ENCODE peak calls at places on chromosomes 16 and 17, in nine cellular contexts. K, F, S, C, M, U, X, H and D are unnamed samples.

GRCh38 chr17:18129041-18129502 is 20.5 kb downstream of the MYO15A start:
- DNase-seq in K (peak), F (no peak), S (no peak), C (no peak), M (no peak), U (no peak), X (no peak), H (no peak), D (no peak)

GRCh38 chr16:53071748-53072301 is 17.0 kb downstream of the CHD9 start:
- DNase-seq in K (no peak), F (peak), S (peak), C (no peak), M (peak), U (peak), X (no peak), H (no peak), D (peak)

GRCh38 chr16:29719063-29719462 is 26.7 kb downstream of the C16orf54 start:
- DNase-seq in K (no peak), F (no peak), S (no peak), C (no peak), M (no peak), U (no peak), X (no peak), H (no peak), D (no peak)

GRCh38 chr16:48583075-48584065 is 26.6 kb downstream of the N4BP1 start:
- DNase-seq in K (peak), F (no peak), S (no peak), C (no peak), M (no peak), U (no peak), X (no peak), H (no peak), D (no peak)

GRCh38 chr16:79715088-79715487 is 114.6 kb upstream of the MAF start:
- DNase-seq in K (no peak), F (no peak), S (no peak), C (no peak), M (no peak), U (no peak), X (no peak), H (no peak), D (no peak)

GRCh38 chr16:27400751-27401620 is 988 bp upstream of the IL21R start:
- DNase-seq in K (peak), F (no peak), S (no peak), C (no peak), M (no peak), U (no peak), X (no peak), H (no peak), D (no peak)

GRCh38 chr16:47672475-47672874 is 211.3 kb downstream of the PHKB start:
- DNase-seq in K (no peak), F (no peak), S (no peak), C (no peak), M (no peak), U (no peak), X (no peak), H (no peak), D (no peak)

GRCh38 chr17:6079155-6079554 is 9.0 kb downstream of the WSCD1 start:
- DNase-seq in K (no peak), F (no peak), S (no peak), C (no peak), M (no peak), U (no peak), X (peak), H (no peak), D (no peak)

GRCh38 chr16:13780841-13781553 is 139.0 kb upstream of the ERCC4 start:
- DNase-seq in K (no peak), F (no peak), S (no peak), C (no peak), M (no peak), U (no peak), X (no peak), H (no peak), D (no peak)

GRCh38 chr17:79951361-79952264 is 84.1 kb downstream of the TBC1D16 start:
- DNase-seq in K (peak), F (no peak), S (peak), C (no peak), M (no peak), U (peak), X (peak), H (no peak), D (peak)

GRCh38 chr16:81633147-81633619 is 145.9 kb upstream of the PLCG2 start:
- DNase-seq in K (no peak), F (no peak), S (no peak), C (no peak), M (no peak), U (no peak), X (peak), H (no peak), D (no peak)

GRCh38 chr16:15444264-15444663 is 9.9 kb downstream of the BMERB1 start:
- DNase-seq in K (no peak), F (no peak), S (no peak), C (no peak), M (no peak), U (no peak), X (no peak), H (no peak), D (no peak)

GRCh38 chr16:23334421-23334853 is 32.3 kb downstream of the SCNN1B start:
- DNase-seq in K (no peak), F (no peak), S (no peak), C (no peak), M (peak), U (no peak), X (no peak), H (no peak), D (no peak)

GRCh38 chr17:82021728-82022309 is 859 bp downstream of the CENPX start:
- DNase-seq in K (no peak), F (no peak), S (no peak), C (no peak), M (no peak), U (no peak), X (no peak), H (no peak), D (no peak)

GRCh38 chr16:73529303-73530012 is 481.5 kb upstream of the ZFHX3 start:
- DNase-seq in K (no peak), F (no peak), S (no peak), C (no peak), M (no peak), U (no peak), X (no peak), H (no peak), D (no peak)

GRCh38 chr16:73531021-73531420 is 483.1 kb upstream of the ZFHX3 start:
- DNase-seq in K (no peak), F (no peak), S (no peak), C (no peak), M (no peak), U (no peak), X (no peak), H (no peak), D (no peak)

GRCh38 chr16:73523209-73523608 is 475.3 kb upstream of the ZFHX3 start:
- DNase-seq in K (no peak), F (no peak), S (no peak), C (no peak), M (no peak), U (no peak), X (no peak), H (no peak), D (no peak)

GRCh38 chr16:73530529-73530928 is 482.6 kb upstream of the ZFHX3 start:
- DNase-seq in K (no peak), F (no peak), S (no peak), C (no peak), M (no peak), U (no peak), X (no peak), H (no peak), D (no peak)

DNA sequence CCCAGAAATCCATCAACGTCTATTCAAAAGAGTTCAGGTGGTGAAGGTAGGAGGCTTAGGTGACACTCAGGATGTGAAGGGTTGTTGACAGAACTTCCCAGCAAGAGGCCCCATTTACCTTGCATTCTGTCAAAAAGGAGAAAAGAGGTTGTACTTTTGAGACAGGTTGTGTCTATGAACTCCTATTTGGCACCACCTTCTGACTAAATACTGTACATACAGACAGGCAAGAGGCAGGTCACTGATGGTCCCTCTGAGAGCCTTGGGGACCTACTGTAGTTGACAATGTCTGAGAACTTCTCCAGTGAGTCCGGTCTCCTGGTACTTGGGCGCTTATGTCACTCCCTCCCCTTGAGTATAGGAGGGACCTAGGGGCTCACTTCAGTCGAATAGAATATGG is 479.3 kb upstream of the ZFHX3 start:
- DNase-seq in K (no peak), F (no peak), S (no peak), C (no peak), M (no peak), U (no peak), X (no peak), H (no peak), D (no peak)
- TF ChIP-seq CTCF in K (no peak), F (no peak), S (no peak), C (no peak), M (peak), U (no peak), X (no peak), H (no peak), D (no peak)

GRCh38 chr16:67653131-67654068 is 6.7 kb downstream of the ACD start:
- DNase-seq in K (no peak), F (no peak), S (no peak), C (no peak), M (no peak), U (no peak), X (peak), H (no peak), D (peak)
- TF ChIP-seq CTCF in K (no peak), F (no peak), S (no peak), C (no peak), M (no peak), U (no peak), X (peak), H (no peak), D (peak)

GRCh38 chr16:28478511-28479180 is 6.5 kb upstream of the NPIPB7 start:
- DNase-seq in K (no peak), F (no peak), S (no peak), C (no peak), M (no peak), U (no peak), X (no peak), H (no peak), D (no peak)

GRCh38 chr16:28477311-28477920 is 5.3 kb upstream of the NPIPB7 start:
- DNase-seq in K (no peak), F (no peak), S (no peak), C (no peak), M (no peak), U (no peak), X (no peak), H (no peak), D (no peak)

GRCh38 chr16:28486266-28486665 is 5.6 kb downstream of the CLN3 start:
- DNase-seq in K (no peak), F (no peak), S (no peak), C (no peak), M (no peak), U (no peak), X (no peak), H (no peak), D (no peak)

DNA sequence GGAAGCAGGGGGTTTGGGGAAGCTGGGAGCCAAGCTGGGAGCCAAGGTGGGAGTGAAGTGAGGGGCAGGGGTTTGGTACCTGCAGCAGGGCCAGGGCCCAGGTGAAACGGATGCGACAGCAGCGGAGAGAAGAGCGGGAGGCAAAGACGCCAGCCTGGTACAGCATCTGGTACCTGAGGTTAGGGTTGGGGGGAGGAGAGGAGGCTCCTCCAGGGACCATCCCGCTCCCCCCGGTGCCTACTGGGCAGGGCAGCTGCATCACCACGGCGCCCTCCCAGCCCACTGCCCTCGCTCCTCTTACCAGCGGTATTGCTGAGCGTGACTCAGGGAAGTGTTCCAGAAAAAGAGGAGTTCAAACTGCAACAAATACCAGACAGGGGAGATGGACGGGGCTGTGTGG is 9.8 kb downstream of the CLN3 start:
- DNase-seq in K (no peak), F (no peak), S (no peak), C (no peak), M (no peak), U (no peak), X (no peak), H (no peak), D (no peak)
- TF ChIP-seq CTCF in K (no peak), F (no peak), S (no peak), C (no peak), M (no peak), U (no peak), X (no peak), H (no peak), D (no peak)

GRCh38 chr17:22510504-22510903 is 818.2 kb downstream of the KCNJ18 start:
- DNase-seq in K (no peak), F (no peak), S (no peak), C (no peak), M (no peak), U (no peak), X (no peak), H (no peak), D (no peak)

GRCh38 chr17:22505660-22506059 is 813.3 kb downstream of the KCNJ18 start:
- DNase-seq in K (no peak), F (no peak), S (no peak), C (no peak), M (no peak), U (no peak), X (no peak), H (no peak), D (no peak)

GRCh38 chr17:22506231-22506630 is 813.9 kb downstream of the KCNJ18 start:
- DNase-seq in K (no peak), F (no peak), S (no peak), C (no peak), M (no peak), U (no peak), X (no peak), H (no peak), D (no peak)

GRCh38 chr17:22506861-22507260 is 814.5 kb downstream of the KCNJ18 start:
- DNase-seq in K (no peak), F (no peak), S (no peak), C (no peak), M (no peak), U (no peak), X (no peak), H (no peak), D (no peak)

GRCh38 chr17:22507823-22508222 is 815.5 kb downstream of the KCNJ18 start:
- DNase-seq in K (no peak), F (no peak), S (no peak), C (no peak), M (no peak), U (no peak), X (no peak), H (no peak), D (no peak)
- TF ChIP-seq CTCF in K (no peak), F (no peak), S (no peak), C (no peak), M (no peak), U (no peak), X (no peak), H (no peak), D (no peak)

DNA sequence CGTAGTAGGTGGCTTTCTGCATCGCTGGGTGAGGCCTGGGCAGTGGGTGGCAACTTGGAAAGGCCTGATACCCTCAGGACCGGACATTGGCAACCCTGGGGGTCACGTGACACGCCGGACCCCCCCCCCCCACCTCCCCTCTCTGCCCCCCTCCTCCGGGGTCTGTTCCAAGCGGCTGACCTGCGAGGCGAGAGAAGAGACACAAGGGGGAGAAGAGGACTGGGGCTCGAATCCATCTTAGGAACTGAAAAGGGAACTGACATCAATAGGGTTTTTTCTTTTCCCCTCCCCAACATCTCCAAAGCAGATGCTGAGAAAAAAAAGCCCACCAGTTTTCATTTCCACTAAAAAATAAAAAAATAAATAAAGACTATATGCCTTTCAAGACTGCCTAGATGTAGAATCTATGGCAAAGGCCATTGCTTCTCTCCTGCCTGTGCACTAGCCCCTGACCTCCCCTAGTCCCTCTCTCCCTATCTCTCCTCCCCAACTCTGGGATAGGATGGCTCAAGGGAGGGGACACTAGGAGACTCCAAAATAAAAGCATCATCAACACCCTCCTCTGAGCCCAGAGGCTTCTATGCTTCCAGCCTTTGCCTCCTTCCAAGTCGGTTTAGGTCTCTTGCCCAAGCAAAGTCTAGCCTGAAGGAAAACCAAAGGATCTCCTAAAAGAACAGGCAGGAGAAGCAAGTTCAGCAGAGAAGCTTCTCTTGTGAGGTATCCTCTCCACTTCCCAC is 7.7 kb upstream of the HOXB2 start:
- DNase-seq in K (no peak), F (no peak), S (no peak), C (no peak), M (no peak), U (no peak), X (peak), H (no peak), D (no peak)
- TF ChIP-seq CTCF in K (no peak), F (no peak), S (no peak), C (no peak), M (no peak), U (no peak), X (no peak), H (no peak), D (no peak)